ENCODE peak calls at places on chromosomes 13 and 19, in five cellular contexts. F is naive thymus-derived CD4-positive, alpha-beta T cell; M is NCI-H748 treated with DMSO at 0.1 percent for 48 hours; Q is choroid plexus epithelial cell; J is effector CD4-positive, alpha-beta T cell. O is an unnamed sample.

GRCh38 chr19:13986348-13986904 is 19.7 kb downstream of the RFX1 start:
- DNase-seq in F (peak; percentile 98), M (no peak), Q (peak; percentile 78), J (peak; percentile 99), O (peak; percentile 57)

GRCh38 chr19:43798546-43799409 is 3.5 kb downstream of the LYPD5 start:
- DNase-seq in F (peak; percentile 64), M (no peak), Q (no peak), J (peak; percentile 30), O (no peak)

GRCh38 chr13:43113603-43114002 is 90.2 kb downstream of the DNAJC15 start:
- DNase-seq in F (no peak), M (no peak), Q (peak; percentile 23), J (no peak), O (no peak)

GRCh38 chr19:47508721-47509120 is 6.1 kb downstream of the NAPA start:
- DNase-seq in F (no peak), M (no peak), Q (no peak), J (no peak), O (no peak)

GRCh38 chr19:52094526-52094925 is 1.0 kb downstream of the ZNF841 start:
- DNase-seq in F (no peak), M (no peak), Q (no peak), J (no peak), O (no peak)

GRCh38 chr13:75770164-75771145 is 134.3 kb downstream of the LMO7 start:
- DNase-seq in F (no peak), M (no peak), Q (peak; percentile 60), J (no peak), O (peak; percentile 48)

GRCh38 chr19:13621413-13621812 is 115.1 kb upstream of the CACNA1A start:
- DNase-seq in F (no peak), M (no peak), Q (peak; percentile 86), J (no peak), O (peak; percentile 97)

GRCh38 chr13:22693691-22694090 is 487.1 kb upstream of the SGCG start:
- DNase-seq in F (no peak), M (no peak), Q (no peak), J (no peak), O (no peak)

GRCh38 chr19:5131866-5132561 is 163.1 kb downstream of the KDM4B start:
- DNase-seq in F (no peak), M (no peak), Q (no peak), J (no peak), O (no peak)

GRCh38 chr13:43629691-43630480 is 156.9 kb downstream of the ENOX1 start:
- DNase-seq in F (no peak), M (no peak), Q (peak; percentile 31), J (no peak), O (peak; percentile 33)

GRCh38 chr19:2523630-2524311 is 47.8 kb downstream of the GADD45B start:
- DNase-seq in F (no peak), M (no peak), Q (peak; percentile 68), J (no peak), O (peak; percentile 64)

GRCh38 chr13:31214379-31214778 is 14.6 kb downstream of the B3GLCT start:
- DNase-seq in F (no peak), M (no peak), Q (no peak), J (no peak), O (no peak)

GRCh38 chr19:2064788-2065524 is 13.9 kb upstream of the MKNK2 start:
- DNase-seq in F (no peak), M (no peak), Q (no peak), J (no peak), O (no peak)

GRCh38 chr13:41603917-41604316 is 146.6 kb downstream of the RGCC start:
- DNase-seq in F (no peak), M (no peak), Q (peak; percentile 75), J (no peak), O (peak; percentile 88)

GRCh38 chr13:45398862-45399261 is 19.3 kb downstream of the SLC25A30 start:
- DNase-seq in F (no peak), M (no peak), Q (no peak), J (peak; percentile 28), O (no peak)

GRCh38 chr19:31312004-31312403 is 37.2 kb downstream of the TSHZ3 start:
- DNase-seq in F (no peak), M (no peak), Q (peak; percentile 95), J (no peak), O (peak; percentile 94)

GRCh38 chr19:12933287-12934072 is at the start of gene FARSA:
- DNase-seq in F (peak; percentile 89), M (peak; percentile 53), Q (peak; percentile 94), J (peak; percentile 81), O (peak; percentile 88)

GRCh38 chr19:48819366-48819816 is 8.6 kb upstream of the BCAT2 start:
- DNase-seq in F (no peak), M (no peak), Q (peak; percentile 81), J (no peak), O (peak; percentile 94)

GRCh38 chr19:1172353-1173159 is 1.5 kb downstream of the SBNO2 start:
- DNase-seq in F (no peak), M (no peak), Q (peak; percentile 48), J (no peak), O (peak; percentile 61)

GRCh38 chr13:42276683-42277082 is 4.7 kb downstream of the AKAP11 start:
- DNase-seq in F (no peak), M (no peak), Q (peak; percentile 29), J (no peak), O (no peak)

GRCh38 chr13:100573121-100573520 is 15.5 kb downstream of the GGACT start:
- DNase-seq in F (peak; percentile 65), M (peak; percentile 78), Q (peak; percentile 93), J (peak; percentile 75), O (peak; percentile 86)

GRCh38 chr13:99577934-99578917 is 77.0 kb downstream of the TM9SF2 start:
- DNase-seq in F (no peak), M (no peak), Q (peak; percentile 63), J (no peak), O (peak; percentile 28)

GRCh38 chr19:55340144-55340783 is 588 bp downstream of the KMT5C start:
- DNase-seq in F (peak; percentile 44), M (no peak), Q (no peak), J (no peak), O (no peak)

GRCh38 chr13:30737511-30738342 is 2.4 kb downstream of the ALOX5AP start:
- DNase-seq in F (no peak), M (no peak), Q (no peak), J (no peak), O (no peak)

GRCh38 chr13:57063007-57063406 is 77.7 kb upstream of the PRR20A start:
- DNase-seq in F (no peak), M (no peak), Q (no peak), J (no peak), O (no peak)

GRCh38 chr19:41887711-41888382 is 4.9 kb downstream of the ARHGEF1 start:
- DNase-seq in F (peak; percentile 79), M (no peak), Q (peak; percentile 40), J (peak; percentile 78), O (peak; percentile 20)

GRCh38 chr19:19554074-19555023 is 16.3 kb downstream of the CILP2 start:
- DNase-seq in F (no peak), M (peak; percentile 8), Q (peak; percentile 56), J (peak; percentile 42), O (peak; percentile 48)

GRCh38 chr19:35908977-35909683 is 1.0 kb upstream of the TYROBP start:
- DNase-seq in F (no peak), M (no peak), Q (no peak), J (no peak), O (no peak)

GRCh38 chr13:40390290-40391008 is 276.0 kb downstream of the FOXO1 start:
- DNase-seq in F (no peak), M (no peak), Q (no peak), J (no peak), O (no peak)

GRCh38 chr19:10521461-10522216 is 4.4 kb upstream of the S1PR5 start:
- DNase-seq in F (no peak), M (no peak), Q (no peak), J (no peak), O (no peak)

GRCh38 chr13:84050551-84050950 is 168.3 kb upstream of the SLITRK1 start:
- DNase-seq in F (no peak), M (no peak), Q (no peak), J (no peak), O (no peak)

GRCh38 chr19:37551123-37551993 is 43.2 kb downstream of the ZNF571 start:
- DNase-seq in F (no peak), M (no peak), Q (peak; percentile 78), J (peak; percentile 10), O (peak; percentile 72)

GRCh38 chr13:97853550-97853949 is 99.9 kb upstream of the IPO5 start:
- DNase-seq in F (no peak), M (no peak), Q (peak; percentile 23), J (no peak), O (peak; percentile 39)